ENCODE peak calls at places on chromosomes 13 and 19, in nine cellular contexts. G is neuronal stem cell; Z is heart right ventricle; F is endodermal cell; A is effector memory CD4-positive, alpha-beta T cell; W is A549; K is neural progenitor cell; O is body of pancreas; R is esophagus squamous epithelium. P is an unnamed sample.

GRCh38 chr19:49468746-49469447 is 5.1 kb upstream of the FLT3LG start:
- DNase-seq in G (no peak), Z (peak; percentile 92), F (peak; percentile 93), A (peak; percentile 90), W (peak; percentile 82), K (peak; percentile 94), O (peak; percentile 61), R (peak; percentile 82), P (peak; percentile 77)

GRCh38 chr19:23718802-23719201 is 31.8 kb upstream of the ZNF675 start:
- DNase-seq in G (no peak), Z (no peak), F (peak; percentile 66), A (no peak), W (no peak), K (peak; percentile 2), O (no peak), R (no peak), P (no peak)

GRCh38 chr19:42601811-42602443 is 7.2 kb upstream of the CEACAM8 start:
- DNase-seq in G (no peak), Z (peak; percentile 36), F (peak; percentile 87), A (no peak), W (peak; percentile 31), K (peak; percentile 48), O (no peak), R (no peak), P (no peak)

GRCh38 chr19:13839938-13840750 is 36.8 kb upstream of the NANOS3 start:
- DNase-seq in G (no peak), Z (no peak), F (peak; percentile 51), A (no peak), W (peak; percentile 66), K (no peak), O (peak; percentile 40), R (no peak), P (peak; percentile 91)

GRCh38 chr19:41023193-41023592 is 32.1 kb downstream of the CYP2B6 start:
- DNase-seq in G (no peak), Z (no peak), F (peak; percentile 70), A (no peak), W (no peak), K (no peak), O (no peak), R (no peak), P (no peak)

GRCh38 chr13:106391271-106391670 is 144.2 kb downstream of the EFNB2 start:
- DNase-seq in G (no peak), Z (no peak), F (no peak), A (no peak), W (no peak), K (no peak), O (no peak), R (no peak), P (no peak)

GRCh38 chr19:31349160-31349881 is at the start of gene TSHZ3:
- DNase-seq in G (no peak), Z (peak; percentile 86), F (peak; percentile 89), A (peak; percentile 30), W (peak; percentile 78), K (peak; percentile 83), O (peak; percentile 66), R (no peak), P (peak; percentile 72)

GRCh38 chr19:13163609-13164364 is 13.6 kb downstream of the IER2 start:
- DNase-seq in G (peak; percentile 70), Z (peak; percentile 76), F (peak; percentile 94), A (no peak), W (peak; percentile 94), K (peak; percentile 94), O (peak; percentile 89), R (no peak), P (peak; percentile 80)

GRCh38 chr19:13043285-13043684 is 48.0 kb downstream of the NFIX start:
- DNase-seq in G (no peak), Z (no peak), F (no peak), A (no peak), W (no peak), K (no peak), O (peak; percentile 48), R (no peak), P (no peak)

GRCh38 chr13:51995677-51996551 is 15.3 kb downstream of the ATP7B start:
- DNase-seq in G (no peak), Z (peak; percentile 23), F (peak; percentile 60), A (no peak), W (no peak), K (peak; percentile 55), O (peak; percentile 90), R (no peak), P (peak; percentile 45)

GRCh38 chr19:18932216-18932841 is 8.7 kb downstream of the HOMER3 start:
- DNase-seq in G (peak; percentile 91), Z (peak; percentile 69), F (peak; percentile 99), A (peak; percentile 79), W (peak; percentile 48), K (peak; percentile 97), O (peak; percentile 71), R (no peak), P (peak; percentile 90)

GRCh38 chr13:93364166-93364565 is 137.6 kb downstream of the GPC6 start:
- DNase-seq in G (no peak), Z (no peak), F (no peak), A (no peak), W (no peak), K (no peak), O (no peak), R (no peak), P (no peak)

GRCh38 chr19:46721269-46722003 is 4.5 kb upstream of the PRKD2 start:
- DNase-seq in G (no peak), Z (no peak), F (peak; percentile 79), A (no peak), W (no peak), K (peak; percentile 46), O (no peak), R (no peak), P (no peak)
- H3K4me1 ChIP-seq in G (no peaks in the 10 kb centered on the region), Z (no peaks in the 10 kb centered on the region), F (no peaks in the 10 kb centered on the region), A (peaks cover 26% of the 10 kb centered on the region), W (peaks cover 8% of the 10 kb centered on the region), K (no peaks in the 10 kb centered on the region), O (peaks cover 13% of the 10 kb centered on the region), R (peaks cover 13% of the 10 kb centered on the region), P (peaks cover 17% of the 10 kb centered on the region)

GRCh38 chr19:3443840-3444694 is 36.3 kb downstream of the SMIM24 start:
- DNase-seq in G (peak; percentile 89), Z (peak; percentile 76), F (peak; percentile 91), A (no peak), W (no peak), K (peak; percentile 91), O (no peak), R (no peak), P (no peak)
- H3K4me1 ChIP-seq in G (peaks cover 16% of the 10 kb centered on the region), Z (peaks cover 15% of the 10 kb centered on the region), F (no peaks in the 10 kb centered on the region), A (no peaks in the 10 kb centered on the region), W (peaks cover 7% of the 10 kb centered on the region), K (peaks cover 16% of the 10 kb centered on the region), O (no peaks in the 10 kb centered on the region), R (peaks cover 4% of the 10 kb centered on the region), P (peaks cover 11% of the 10 kb centered on the region)

GRCh38 chr13:23724196-23724970 is 154.2 kb downstream of the TNFRSF19 start:
- DNase-seq in G (no peak), Z (no peak), F (peak; percentile 56), A (no peak), W (no peak), K (no peak), O (no peak), R (no peak), P (no peak)

GRCh38 chr13:23728807-23729206 is 158.6 kb downstream of the TNFRSF19 start:
- DNase-seq in G (no peak), Z (no peak), F (no peak), A (no peak), W (no peak), K (no peak), O (no peak), R (no peak), P (no peak)

GRCh38 chr13:23722726-23723453 is 152.7 kb downstream of the TNFRSF19 start:
- DNase-seq in G (no peak), Z (no peak), F (no peak), A (no peak), W (no peak), K (no peak), O (no peak), R (no peak), P (no peak)

GRCh38 chr13:23723463-23723862 is 153.3 kb downstream of the TNFRSF19 start:
- DNase-seq in G (no peak), Z (no peak), F (no peak), A (no peak), W (no peak), K (no peak), O (peak; percentile 13), R (no peak), P (no peak)

DNA sequence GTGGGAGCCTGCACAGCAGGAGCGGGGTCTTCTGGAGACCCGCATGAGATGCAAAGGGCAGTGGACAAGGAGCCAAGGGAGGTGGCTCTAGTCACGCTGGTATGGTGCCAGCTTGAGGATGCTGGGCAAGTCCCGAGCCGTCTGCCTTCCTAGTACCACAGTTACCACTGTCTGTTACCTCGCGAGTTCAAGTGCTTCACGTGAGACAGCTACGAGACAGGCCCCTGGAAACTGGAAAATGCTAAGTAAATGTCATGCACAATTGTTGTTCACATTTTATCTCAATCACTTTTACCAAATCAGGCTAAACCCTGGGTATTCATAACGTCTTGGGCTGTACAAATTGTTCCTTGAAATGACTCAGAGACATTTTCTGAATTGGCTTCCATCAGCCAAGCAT is 155.7 kb downstream of the TNFRSF19 start:
- DNase-seq in G (no peak), Z (no peak), F (no peak), A (no peak), W (no peak), K (no peak), O (no peak), R (no peak), P (no peak)
- H3K4me1 ChIP-seq in G (no peaks in the 10 kb centered on the region), Z (no peaks in the 10 kb centered on the region), F (no peaks in the 10 kb centered on the region), A (no peaks in the 10 kb centered on the region), W (no peaks in the 10 kb centered on the region), K (peaks cover 11% of the 10 kb centered on the region), O (no peaks in the 10 kb centered on the region), R (no peaks in the 10 kb centered on the region), P (no peaks in the 10 kb centered on the region)

GRCh38 chr13:59658736-59659330 is 504.9 kb downstream of the DIAPH3 start:
- DNase-seq in G (no peak), Z (no peak), F (no peak), A (no peak), W (no peak), K (no peak), O (no peak), R (no peak), P (no peak)

GRCh38 chr13:59663707-59664106 is 500.0 kb downstream of the DIAPH3 start:
- DNase-seq in G (no peak), Z (no peak), F (no peak), A (no peak), W (no peak), K (no peak), O (no peak), R (no peak), P (no peak)

GRCh38 chr13:59664586-59664985 is 499.1 kb downstream of the DIAPH3 start:
- DNase-seq in G (no peak), Z (no peak), F (no peak), A (no peak), W (no peak), K (no peak), O (no peak), R (no peak), P (no peak)

GRCh38 chr13:59658027-59658735 is 505.5 kb downstream of the DIAPH3 start:
- DNase-seq in G (no peak), Z (no peak), F (no peak), A (no peak), W (no peak), K (peak; percentile 41), O (no peak), R (no peak), P (no peak)

DNA sequence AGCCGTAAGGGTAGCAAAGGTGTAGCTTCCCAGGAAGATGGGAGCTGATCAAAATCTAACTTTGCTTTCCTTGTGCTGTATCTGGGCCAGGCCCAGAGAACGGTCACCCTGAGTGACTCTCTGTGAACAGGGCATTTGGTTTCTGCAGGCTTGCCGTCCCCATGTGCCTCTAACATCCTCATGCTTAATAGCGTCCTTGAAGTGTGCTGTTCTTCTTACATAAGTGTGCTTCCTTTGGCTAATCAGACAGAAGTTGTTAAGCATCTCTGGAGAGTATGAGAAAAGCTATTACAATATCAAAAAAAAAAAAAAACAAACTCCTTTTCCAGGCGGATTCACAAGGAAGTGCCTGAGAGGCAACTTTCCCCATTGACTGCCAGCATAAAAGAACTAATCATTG is 503.7 kb downstream of the DIAPH3 start:
- DNase-seq in G (no peak), Z (no peak), F (no peak), A (no peak), W (no peak), K (no peak), O (no peak), R (no peak), P (no peak)
- H3K4me1 ChIP-seq in G (peaks cover 8% of the 10 kb centered on the region), Z (no peaks in the 10 kb centered on the region), F (no peaks in the 10 kb centered on the region), A (no peaks in the 10 kb centered on the region), W (no peaks in the 10 kb centered on the region), K (peaks cover 25% of the 10 kb centered on the region), O (no peaks in the 10 kb centered on the region), R (no peaks in the 10 kb centered on the region), P (no peaks in the 10 kb centered on the region)